ENCODE peak calls at places on chromosomes 4 and X, in seven cellular contexts. I, D, O, B, M, W and J are unnamed samples.

GRCh38 chrX:119218198-119218597 is 17.9 kb upstream of the PGRMC1 start:
- DNase-seq in I (no peak), M (peak), B (no peak), W (no peak), D (no peak), O (no peak), J (peak)

GRCh38 chr4:100162027-100162685 is 28.1 kb downstream of the DDIT4L start:
- DNase-seq in M (no peak), O (no peak), I (no peak), B (no peak), W (no peak), D (no peak), J (no peak)

GRCh38 chr4:102447413-102447812 is 53.7 kb upstream of the NFKB1 start:
- DNase-seq in B (no peak), D (no peak), W (peak), M (no peak), I (no peak), O (no peak), J (no peak)

GRCh38 chr4:130197946-130198345 is 1102.0 kb downstream of the C4orf33 start:
- DNase-seq in O (no peak), M (no peak), D (no peak), B (no peak), I (no peak), W (no peak), J (no peak)

GRCh38 chr4:55312491-55313101 is 33.4 kb upstream of the SRD5A3 start:
- DNase-seq in D (peak), M (peak), I (no peak), O (no peak), B (peak), W (peak), J (peak)

GRCh38 chr4:84965558-84966381 is 720 bp downstream of the WDFY3 start:
- DNase-seq in O (no peak), M (peak), B (no peak), D (peak), W (no peak), I (no peak), J (peak)

GRCh38 chrX:68238568-68238967 is 194.7 kb downstream of the OPHN1 start:
- DNase-seq in M (no peak), D (peak), I (no peak), W (no peak), O (no peak), B (no peak), J (no peak)

GRCh38 chr4:127782025-127782274 is 172 bp upstream of the HSPA4L start:
- DNase-seq in I (no peak), M (peak), W (peak), D (peak), B (peak), O (peak), J (peak)

GRCh38 chr4:8203817-8204216 is 4.7 kb downstream of the SH3TC1 start:
- DNase-seq in I (no peak), D (no peak), O (no peak), M (no peak), B (no peak), W (no peak), J (no peak)

GRCh38 chr4:98260579-98261290 is 449 bp upstream of the RAP1GDS1 start:
- DNase-seq in W (peak), O (peak), M (peak), I (peak), D (peak), B (peak), J (peak)

GRCh38 chr4:85861064-85861767 is 386.3 kb downstream of the ARHGAP24 start:
- DNase-seq in W (no peak), M (no peak), O (no peak), B (no peak), I (no peak), D (no peak), J (no peak)

GRCh38 chrX:106606583-106606982 is 5.2 kb upstream of the RADX start:
- DNase-seq in O (no peak), W (no peak), D (no peak), B (no peak), I (no peak), M (no peak), J (no peak)

GRCh38 chr4:83112239-83112638 is 2.3 kb downstream of the PLAC8 start:
- DNase-seq in O (no peak), M (no peak), D (no peak), W (peak), I (no peak), B (no peak), J (no peak)

GRCh38 chrX:30597258-30598012 is 19.9 kb upstream of the TASL start:
- DNase-seq in B (no peak), W (peak), D (no peak), M (no peak), I (no peak), O (no peak), J (no peak)

GRCh38 chr4:143085644-143086043 is 99.1 kb upstream of the USP38 start:
- DNase-seq in I (no peak), D (no peak), B (no peak), M (no peak), O (no peak), W (no peak), J (no peak)

GRCh38 chr4:78954048-78954666 is 14.9 kb upstream of the PAQR3 start:
- DNase-seq in W (no peak), I (no peak), D (peak), B (no peak), M (peak), O (no peak), J (peak)

GRCh38 chrX:97639526-97639925 is 755.8 kb downstream of the RPA4 start:
- DNase-seq in I (no peak), D (no peak), M (no peak), B (no peak), O (no peak), W (no peak), J (no peak)

GRCh38 chr4:107780665-107781064 is 44.1 kb upstream of the SGMS2 start:
- DNase-seq in I (no peak), D (no peak), O (no peak), W (no peak), B (no peak), M (no peak), J (peak)

GRCh38 chr4:78477276-78477675 is 74.3 kb upstream of the ANXA3 start:
- DNase-seq in B (peak), M (peak), I (no peak), D (no peak), W (no peak), O (no peak), J (no peak)

GRCh38 chr4:80225628-80226027 is 28.3 kb downstream of the PRDM8 start:
- DNase-seq in I (no peak), O (no peak), M (no peak), B (no peak), D (no peak), W (no peak), J (no peak)

GRCh38 chr4:10587296-10587695 is 97.3 kb downstream of the CLNK start:
- DNase-seq in I (no peak), B (no peak), W (no peak), O (no peak), M (no peak), D (no peak), J (no peak)

GRCh38 chr4:46908148-46908547 is 897 bp downstream of the COX7B2 start:
- DNase-seq in O (no peak), W (no peak), I (no peak), D (no peak), M (no peak), B (no peak), J (no peak)

GRCh38 chr4:144583658-144584057 is 62.3 kb upstream of the HHIP start:
- DNase-seq in O (no peak), W (no peak), M (peak), I (no peak), B (peak), D (no peak), J (peak)